ENCODE peak calls at places on chromosomes 13 and 19, in five cellular contexts. X is AG04450, C is tibial artery, J is AG10803, B is foreskin fibroblast. M is an unnamed sample.

GRCh38 chr19:39444598-39445257 is 654 bp upstream of the SUPT5H start:
- DNase-seq in X (no peak), C (no peak), J (peak), B (no peak), M (no peak)

GRCh38 chr13:47671762-47672161 is 329.3 kb downstream of the SUCLA2 start:
- DNase-seq in X (no peak), C (no peak), J (no peak), B (no peak), M (no peak)

GRCh38 chr13:95300625-95301134 is 571 bp downstream of the ABCC4 start:
- DNase-seq in X (peak), C (peak), J (peak), B (peak), M (peak)

GRCh38 chr19:27764186-27764804 is 1448.7 kb downstream of the UQCRFS1 start:
- DNase-seq in X (no peak), C (no peak), J (no peak), B (no peak), M (no peak)

GRCh38 chr13:90272356-90272755 is 1075.1 kb upstream of the MIR17HG start:
- DNase-seq in X (no peak), C (no peak), J (peak), B (no peak), M (peak)

GRCh38 chr19:55644842-55645511 is 1.5 kb downstream of the ZNF581 start:
- DNase-seq in X (no peak), C (no peak), J (no peak), B (no peak), M (no peak)

GRCh38 chr19:13999085-13999484 is 7.0 kb downstream of the RFX1 start:
- DNase-seq in X (no peak), C (no peak), J (no peak), B (no peak), M (no peak)

GRCh38 chr13:48431431-48431830 is 18.5 kb upstream of the LPAR6 start:
- DNase-seq in X (no peak), C (no peak), J (peak), B (no peak), M (no peak)

GRCh38 chr19:45071969-45072790 is 4.1 kb downstream of the ZNF296 start:
- DNase-seq in X (no peak), C (no peak), J (no peak), B (no peak), M (no peak)
- TF ChIP-seq CTCF in X (no peak), C (no peak), J (no peak), B (no peak), M (no peak)

GRCh38 chr13:43127827-43128226 is 104.4 kb downstream of the DNAJC15 start:
- DNase-seq in X (no peak), C (no peak), J (no peak), B (no peak), M (no peak)
- H3K4me3 ChIP-seq in X (no peak), C (no peak), J (no peak), B (no peak), M (no peak)

DNA sequence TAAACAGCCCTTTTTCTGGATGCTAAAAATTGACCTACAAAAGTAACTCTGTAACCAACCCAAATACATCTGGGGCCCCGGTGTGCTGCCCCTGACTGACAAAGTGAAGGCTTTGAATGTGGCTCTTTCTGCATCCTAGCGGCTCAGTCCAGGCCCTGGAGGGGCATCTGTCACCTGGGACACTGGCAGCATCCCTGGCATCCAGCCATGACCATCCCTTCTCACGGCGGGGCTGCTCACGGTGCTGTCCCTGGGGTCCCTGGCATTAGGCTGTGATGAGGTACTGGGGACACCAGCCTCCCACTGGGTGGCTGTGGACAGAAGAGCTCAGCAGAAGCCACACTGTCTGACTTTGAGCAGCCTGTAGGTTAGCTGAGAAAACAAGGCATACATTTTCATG is 34.3 kb downstream of the BICRA start:
- DNase-seq in X (no peak), C (no peak), J (no peak), B (no peak), M (no peak)
- TF ChIP-seq CTCF in X (no peak), C (no peak), J (no peak), B (no peak), M (no peak)

DNA sequence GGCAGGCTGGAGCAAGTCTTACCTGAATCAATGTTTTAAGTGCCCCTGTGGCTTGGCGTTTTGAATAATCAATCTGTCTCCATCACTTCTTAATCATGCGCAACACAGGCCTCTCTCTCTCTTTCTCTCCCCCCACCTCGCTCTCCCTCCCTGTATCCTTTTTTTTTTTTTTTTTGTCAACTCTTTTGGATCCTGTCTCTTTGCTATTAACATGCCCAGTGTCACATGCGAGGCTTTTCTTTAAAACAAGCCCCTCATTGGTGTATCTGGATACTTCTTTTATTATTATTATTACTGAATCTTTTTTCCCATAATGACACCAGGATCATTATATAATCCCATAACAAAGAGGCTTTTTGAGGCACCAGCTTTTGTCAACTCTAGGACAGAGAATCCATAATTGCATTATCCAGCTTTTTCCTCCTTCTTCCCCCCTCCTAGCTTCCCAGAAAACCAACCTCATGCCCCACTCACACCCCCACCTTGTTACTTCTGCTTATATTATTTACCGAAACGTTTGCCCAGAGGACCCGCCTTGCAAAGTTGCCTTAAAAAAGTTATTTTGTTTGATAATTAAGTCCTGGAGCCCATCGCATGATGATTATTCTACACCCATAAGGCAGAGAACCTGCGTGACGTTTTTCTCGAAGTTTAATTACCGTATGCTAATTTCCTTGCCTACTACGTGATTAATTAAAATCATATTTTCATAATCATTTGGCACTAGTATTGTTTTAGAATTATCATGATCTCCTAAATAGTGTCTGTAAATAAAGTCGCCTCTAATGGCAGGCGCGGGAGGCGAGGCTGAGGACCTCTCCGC is 148.1 kb upstream of the ZNF536 start:
- DNase-seq in X (no peak), C (no peak), J (no peak), B (no peak), M (no peak)
- H3K4me3 ChIP-seq in X (no peak), C (no peak), J (peak), B (peak), M (no peak)

GRCh38 chr19:310781-311496 is 19.7 kb upstream of the PLPP2 start:
- DNase-seq in X (no peak), C (peak), J (no peak), B (no peak), M (no peak)
- TF ChIP-seq CTCF in X (no peak), C (no peak), J (no peak), B (no peak), M (no peak)

DNA sequence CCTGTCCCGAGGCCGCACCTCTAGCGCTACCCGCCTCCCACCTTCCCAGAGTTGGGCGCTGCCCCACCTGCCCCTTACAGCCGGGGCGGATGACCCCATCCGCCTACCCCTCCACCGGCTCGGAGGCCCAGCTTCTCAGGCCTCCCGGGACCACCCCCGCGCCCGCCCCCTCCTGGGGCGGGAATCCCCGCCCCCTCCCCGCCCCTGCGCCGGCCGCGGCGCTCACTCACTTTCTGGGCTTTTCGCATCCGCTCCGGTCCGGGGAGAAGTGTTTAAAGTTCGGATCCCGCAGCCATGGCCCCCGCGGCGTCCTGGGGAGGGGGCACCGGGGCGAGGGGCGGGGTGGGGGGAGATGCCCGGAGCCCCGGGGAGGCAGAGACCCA is 448 bp downstream of the ERFL start:
- DNase-seq in X (no peak), C (no peak), J (no peak), B (no peak), M (no peak)
- H3K4me3 ChIP-seq in X (peak), C (no peak), J (peak), B (peak), M (peak)

DNA sequence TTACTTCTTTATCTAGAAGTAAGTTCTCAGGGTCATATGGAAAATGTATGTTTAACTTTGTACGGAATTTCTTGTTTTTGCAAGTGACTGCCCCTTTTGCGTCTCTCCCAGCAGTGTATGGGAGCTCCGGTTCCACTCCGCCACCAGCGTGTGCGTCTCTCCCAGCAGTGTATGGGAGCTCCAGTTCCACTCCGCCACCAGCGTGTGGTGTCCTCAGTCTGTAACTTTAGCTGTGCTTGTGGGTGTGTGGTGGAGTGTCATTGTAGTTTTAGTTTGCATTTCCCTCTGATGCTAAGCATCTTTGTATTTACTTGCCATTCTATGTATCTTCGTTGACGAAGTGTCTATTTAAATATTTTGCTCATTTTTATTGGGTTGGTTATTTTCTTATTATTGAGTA is 2.4 kb downstream of the CUL4A start:
- DNase-seq in X (no peak), C (no peak), J (no peak), B (no peak), M (no peak)
- TF ChIP-seq CTCF in X (peak), C (no peak), J (peak), B (no peak), M (no peak)

DNA sequence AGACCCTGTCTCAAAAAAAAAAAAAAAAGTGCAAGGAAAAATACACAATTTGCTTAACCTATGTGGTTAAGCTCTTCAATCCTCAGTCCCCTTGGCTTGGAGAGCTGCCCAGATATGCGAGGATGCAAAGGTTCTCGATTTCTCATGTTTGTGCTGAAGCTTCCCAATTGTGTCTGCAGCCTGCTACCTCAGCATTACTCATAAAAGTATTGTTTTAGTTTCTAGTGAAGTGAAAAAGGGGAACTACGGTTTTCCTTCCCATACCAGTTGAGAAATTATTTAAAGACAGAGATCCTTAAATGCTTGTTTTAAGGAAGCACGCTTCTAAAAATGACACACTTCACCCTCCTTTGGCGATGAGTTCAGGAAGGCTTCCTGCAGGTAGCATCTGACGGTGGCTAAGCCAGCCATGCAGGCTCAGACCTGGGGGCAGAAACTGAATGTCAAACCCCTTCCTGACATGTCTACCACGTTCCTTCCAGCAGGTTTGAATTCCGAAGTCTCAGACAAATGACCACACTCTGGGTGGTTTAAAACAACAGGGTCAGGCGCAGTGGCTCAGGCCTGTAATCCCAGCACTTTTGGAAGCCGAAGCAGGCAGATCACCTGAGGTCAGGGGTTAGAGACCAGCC is 47.9 kb downstream of the RUBCNL start:
- DNase-seq in X (no peak), C (no peak), J (peak), B (peak), M (peak)
- H3K4me3 ChIP-seq in X (no peak), C (no peak), J (no peak), B (no peak), M (no peak)

GRCh38 chr13:72261732-72262131 is 394.7 kb upstream of the DACH1 start:
- DNase-seq in X (no peak), C (no peak), J (no peak), B (no peak), M (no peak)

GRCh38 chr13:72259528-72259927 is 392.5 kb upstream of the DACH1 start:
- DNase-seq in X (no peak), C (no peak), J (no peak), B (no peak), M (no peak)

GRCh38 chr13:72253754-72254153 is 386.8 kb upstream of the DACH1 start:
- DNase-seq in X (no peak), C (no peak), J (no peak), B (no peak), M (no peak)

GRCh38 chr13:72258340-72258981 is 391.5 kb upstream of the DACH1 start:
- DNase-seq in X (no peak), C (no peak), J (no peak), B (no peak), M (no peak)

GRCh38 chr13:72255908-72256307 is 388.9 kb upstream of the DACH1 start:
- DNase-seq in X (no peak), C (no peak), J (peak), B (no peak), M (peak)
- TF ChIP-seq CTCF in X (no peak), C (no peak), J (peak), B (peak), M (peak)

GRCh38 chr19:35936738-35937268 is 629 bp downstream of the LRFN3 start:
- DNase-seq in X (no peak), C (no peak), J (no peak), B (no peak), M (no peak)
- H3K4me3 ChIP-seq in X (peak), C (peak), J (peak), B (peak), M (peak)

M was measured in fibroblast of pulmonary artery.